ENCODE peak calls at places on chromosomes 11 and 22, in five cellular contexts. One of them, this sample, is unnamed.

GRCh38 chr11:91979775-91980174 is 244.8 kb upstream of the FAT3 start:
- DNase-seq in SK-N-SH: no peak
- DNase-seq in adrenal gland: no peak
- DNase-seq in RWPE1: no peak
- DNase-seq in hepatocyte: no peak
- DNase-seq in this sample: no peak

GRCh38 chr22:35552186-35552842 is 11.7 kb downstream of the RASD2 start:
- DNase-seq in SK-N-SH: peak
- DNase-seq in adrenal gland: no peak
- DNase-seq in RWPE1: peak
- DNase-seq in hepatocyte: peak
- DNase-seq in this sample: peak

GRCh38 chr22:43796567-43796966 is 15.5 kb downstream of the EFCAB6 start:
- DNase-seq in SK-N-SH: peak
- DNase-seq in adrenal gland: no peak
- DNase-seq in RWPE1: no peak
- DNase-seq in hepatocyte: peak
- DNase-seq in this sample: no peak

GRCh38 chr11:58787903-58788302 is 56.2 kb upstream of the GLYAT start:
- DNase-seq in SK-N-SH: no peak
- DNase-seq in adrenal gland: no peak
- DNase-seq in RWPE1: peak
- DNase-seq in hepatocyte: no peak
- DNase-seq in this sample: no peak

GRCh38 chr11:10288316-10288715 is 5.7 kb downstream of the SBF2 start:
- DNase-seq in SK-N-SH: no peak
- DNase-seq in adrenal gland: no peak
- DNase-seq in RWPE1: no peak
- DNase-seq in hepatocyte: no peak
- DNase-seq in this sample: no peak

GRCh38 chr11:19453893-19454292 is 213.1 kb upstream of the E2F8 start:
- DNase-seq in SK-N-SH: no peak
- DNase-seq in adrenal gland: peak
- DNase-seq in RWPE1: peak
- DNase-seq in hepatocyte: no peak
- DNase-seq in this sample: no peak

GRCh38 chr11:65891180-65892136 is 985 bp downstream of the CCDC85B start:
- DNase-seq in SK-N-SH: peak
- DNase-seq in adrenal gland: peak
- DNase-seq in RWPE1: no peak
- DNase-seq in hepatocyte: no peak
- DNase-seq in this sample: no peak

GRCh38 chr22:40479887-40480538 is 109.6 kb downstream of the SGSM3 start:
- DNase-seq in SK-N-SH: no peak
- DNase-seq in adrenal gland: no peak
- DNase-seq in RWPE1: no peak
- DNase-seq in hepatocyte: no peak
- DNase-seq in this sample: no peak

GRCh38 chr11:11250470-11250869 is 102.6 kb downstream of the CSNK2A3 start:
- DNase-seq in SK-N-SH: no peak
- DNase-seq in adrenal gland: no peak
- DNase-seq in RWPE1: no peak
- DNase-seq in hepatocyte: peak
- DNase-seq in this sample: no peak

GRCh38 chr22:49760630-49761571 is 66.8 kb downstream of the BRD1 start:
- DNase-seq in SK-N-SH: no peak
- DNase-seq in adrenal gland: no peak
- DNase-seq in RWPE1: no peak
- DNase-seq in hepatocyte: no peak
- DNase-seq in this sample: peak

GRCh38 chr11:3126901-3127691 is 38.0 kb downstream of the OSBPL5 start:
- DNase-seq in SK-N-SH: no peak
- DNase-seq in adrenal gland: no peak
- DNase-seq in RWPE1: no peak
- DNase-seq in hepatocyte: no peak
- DNase-seq in this sample: no peak

GRCh38 chr11:15258433-15259350 is 144.0 kb downstream of the INSC start:
- DNase-seq in SK-N-SH: no peak
- DNase-seq in adrenal gland: no peak
- DNase-seq in RWPE1: peak
- DNase-seq in hepatocyte: peak
- DNase-seq in this sample: no peak

GRCh38 chr22:30920407-30920806 is 48.2 kb downstream of the MORC2 start:
- DNase-seq in SK-N-SH: peak
- DNase-seq in adrenal gland: peak
- DNase-seq in RWPE1: peak
- DNase-seq in hepatocyte: peak
- DNase-seq in this sample: peak

GRCh38 chr22:24564376-24565058 is 8.7 kb downstream of the SNRPD3 start:
- DNase-seq in SK-N-SH: no peak
- DNase-seq in adrenal gland: no peak
- DNase-seq in RWPE1: no peak
- DNase-seq in hepatocyte: peak
- DNase-seq in this sample: no peak

GRCh38 chr11:111457731-111458368 is 54.3 kb downstream of the BTG4 start:
- DNase-seq in SK-N-SH: peak
- DNase-seq in adrenal gland: no peak
- DNase-seq in RWPE1: no peak
- DNase-seq in hepatocyte: no peak
- DNase-seq in this sample: no peak

GRCh38 chr11:27933992-27934829 is 173.7 kb downstream of the KIF18A start:
- DNase-seq in SK-N-SH: no peak
- DNase-seq in adrenal gland: no peak
- DNase-seq in RWPE1: peak
- DNase-seq in hepatocyte: peak
- DNase-seq in this sample: no peak

DNA sequence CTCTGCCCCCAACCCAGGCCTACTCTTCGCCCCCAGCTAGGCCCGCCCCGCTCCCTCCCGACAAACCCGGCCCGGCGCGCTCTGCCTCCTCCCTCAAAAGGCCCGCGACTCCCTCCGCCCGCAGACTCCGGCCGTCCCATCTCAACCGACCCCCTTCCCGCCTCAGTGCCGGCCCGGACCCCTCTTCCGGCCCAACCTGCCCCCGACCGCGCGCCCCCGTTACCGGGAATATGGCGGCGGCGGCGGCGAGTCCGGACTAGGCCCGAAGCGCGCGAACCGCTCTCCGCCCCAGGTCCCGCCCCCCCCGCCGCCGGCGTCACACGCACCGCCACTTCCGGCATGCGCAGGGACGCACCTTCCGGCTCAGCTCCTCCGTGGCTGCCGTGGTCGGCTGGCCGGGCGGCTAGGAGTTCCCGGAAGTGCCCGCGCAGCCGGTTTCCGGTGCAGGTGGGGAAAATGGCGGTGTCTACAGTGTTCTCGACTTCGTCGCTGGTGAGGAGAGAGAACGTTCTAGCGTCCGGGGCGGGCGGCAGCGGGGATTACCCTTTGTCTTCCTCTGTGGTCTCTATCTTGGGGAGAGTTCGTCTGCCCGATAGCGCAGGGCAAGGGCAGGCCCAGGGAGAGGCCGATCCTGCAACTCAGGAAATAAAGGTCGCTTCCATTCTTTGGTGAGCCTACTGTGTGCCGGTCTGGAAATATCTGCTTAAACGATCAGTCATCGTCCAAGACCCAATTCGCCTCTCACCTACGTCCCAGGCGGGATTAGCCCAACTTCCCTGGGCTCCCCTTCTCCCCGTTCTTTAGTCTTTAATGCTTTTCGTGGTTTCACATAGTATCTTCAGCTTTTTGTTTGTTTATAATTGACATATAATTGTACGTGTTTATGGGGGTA is at the start of the genes CPSF7 and SDHAF2:
- DNase-seq in SK-N-SH: peak
- DNase-seq in adrenal gland: peak
- DNase-seq in RWPE1: peak
- DNase-seq in hepatocyte: peak
- DNase-seq in this sample: peak
- TF ChIP-seq CTCF in SK-N-SH: no peak
- TF ChIP-seq CTCF in adrenal gland: no peak
- TF ChIP-seq CTCF in RWPE1: no peak
- TF ChIP-seq CTCF in hepatocyte: no peak
- TF ChIP-seq CTCF in this sample: no peak

GRCh38 chr11:17479284-17480214 is 2.9 kb upstream of the ABCC8 start:
- DNase-seq in SK-N-SH: peak
- DNase-seq in adrenal gland: no peak
- DNase-seq in RWPE1: peak
- DNase-seq in hepatocyte: peak
- DNase-seq in this sample: no peak
- H3K27ac ChIP-seq in SK-N-SH: no peak
- H3K27ac ChIP-seq in adrenal gland: no peak
- H3K27ac ChIP-seq in RWPE1: no peak
- H3K27ac ChIP-seq in hepatocyte: no peak
- H3K27ac ChIP-seq in this sample: no peak

DNA sequence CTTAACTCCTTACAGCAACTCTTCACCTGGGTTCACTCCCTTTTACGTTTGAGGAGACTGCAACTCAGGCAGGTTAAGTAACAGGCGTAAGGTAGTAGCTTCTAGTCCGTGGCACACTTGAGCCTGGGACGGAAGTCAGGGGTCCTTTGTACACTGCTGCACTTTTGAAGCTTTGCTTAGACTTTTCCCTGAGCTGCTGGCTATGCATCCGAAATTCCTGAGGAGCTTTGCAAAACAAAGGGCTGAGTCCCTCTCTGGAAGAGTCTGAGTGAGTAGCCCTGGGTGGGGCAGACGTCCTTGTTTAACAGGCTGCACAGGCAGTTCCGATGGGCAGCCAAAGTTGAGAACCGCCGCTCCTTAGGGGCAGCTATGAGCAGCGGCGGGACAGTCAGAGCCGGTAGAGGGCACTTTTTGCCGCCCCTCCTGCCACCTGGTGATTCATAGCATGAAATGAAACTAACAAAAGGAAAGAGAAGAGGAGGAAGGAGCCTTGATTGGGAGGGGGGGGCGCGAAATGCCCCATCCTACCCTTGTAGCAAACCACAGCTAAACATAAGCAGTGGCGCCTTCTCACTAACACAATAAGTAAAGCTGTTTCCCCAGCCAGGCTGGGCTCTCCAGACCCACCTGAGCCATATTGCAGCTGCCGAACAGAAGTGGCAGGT is 1.4 kb downstream of the TMEM109 start:
- DNase-seq in SK-N-SH: peak
- DNase-seq in adrenal gland: peak
- DNase-seq in RWPE1: peak
- DNase-seq in hepatocyte: peak
- DNase-seq in this sample: peak
- TF ChIP-seq CTCF in SK-N-SH: peak
- TF ChIP-seq CTCF in adrenal gland: no peak
- TF ChIP-seq CTCF in RWPE1: peak
- TF ChIP-seq CTCF in hepatocyte: peak
- TF ChIP-seq CTCF in this sample: peak

GRCh38 chr22:28950567-28951411 is 67.4 kb downstream of the ZNRF3 start:
- DNase-seq in SK-N-SH: no peak
- DNase-seq in adrenal gland: no peak
- DNase-seq in RWPE1: no peak
- DNase-seq in hepatocyte: no peak
- DNase-seq in this sample: no peak

GRCh38 chr22:28952857-28953256 is 69.5 kb downstream of the ZNRF3 start:
- DNase-seq in SK-N-SH: no peak
- DNase-seq in adrenal gland: no peak
- DNase-seq in RWPE1: no peak
- DNase-seq in hepatocyte: no peak
- DNase-seq in this sample: no peak

GRCh38 chr22:28951969-28952521 is 68.7 kb downstream of the ZNRF3 start:
- DNase-seq in SK-N-SH: no peak
- DNase-seq in adrenal gland: peak
- DNase-seq in RWPE1: no peak
- DNase-seq in hepatocyte: peak
- DNase-seq in this sample: no peak

GRCh38 chr22:28949788-28950187 is 66.4 kb downstream of the ZNRF3 start:
- DNase-seq in SK-N-SH: no peak
- DNase-seq in adrenal gland: no peak
- DNase-seq in RWPE1: no peak
- DNase-seq in hepatocyte: no peak
- DNase-seq in this sample: no peak

DNA sequence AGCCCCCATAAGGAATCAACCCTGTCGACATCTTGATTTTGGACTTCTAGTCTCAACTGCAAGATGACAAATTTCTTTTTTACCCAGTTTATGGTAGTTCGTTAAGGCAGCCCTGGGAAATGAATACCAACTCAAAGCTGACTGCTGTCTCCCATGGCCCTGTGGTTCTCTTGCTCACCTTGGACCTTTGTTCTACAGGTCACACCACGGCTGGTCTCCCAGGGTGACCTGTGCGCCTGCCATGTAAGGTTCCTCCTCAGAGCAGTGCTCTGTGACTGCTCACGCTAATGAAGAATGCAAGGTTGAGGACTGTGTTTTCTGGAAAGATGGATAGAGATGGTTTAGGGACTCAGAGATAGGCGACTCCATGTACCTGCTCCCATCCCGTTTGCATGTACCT is 68.2 kb downstream of the ZNRF3 start:
- DNase-seq in SK-N-SH: no peak
- DNase-seq in adrenal gland: no peak
- DNase-seq in RWPE1: no peak
- DNase-seq in hepatocyte: no peak
- DNase-seq in this sample: no peak
- H3K27ac ChIP-seq in SK-N-SH: no peak
- H3K27ac ChIP-seq in adrenal gland: no peak
- H3K27ac ChIP-seq in RWPE1: no peak
- H3K27ac ChIP-seq in hepatocyte: peak
- H3K27ac ChIP-seq in this sample: no peak

GRCh38 chr11:126440792-126441514 is 85.5 kb downstream of the ST3GAL4 start:
- DNase-seq in SK-N-SH: peak
- DNase-seq in adrenal gland: peak
- DNase-seq in RWPE1: peak
- DNase-seq in hepatocyte: peak
- DNase-seq in this sample: peak

GRCh38 chr11:126444072-126444471 is 88.6 kb downstream of the ST3GAL4 start:
- DNase-seq in SK-N-SH: no peak
- DNase-seq in adrenal gland: no peak
- DNase-seq in RWPE1: no peak
- DNase-seq in hepatocyte: no peak
- DNase-seq in this sample: no peak

GRCh38 chr11:126440276-126440675 is 84.8 kb downstream of the ST3GAL4 start:
- DNase-seq in SK-N-SH: no peak
- DNase-seq in adrenal gland: no peak
- DNase-seq in RWPE1: no peak
- DNase-seq in hepatocyte: no peak
- DNase-seq in this sample: no peak

GRCh38 chr11:126442523-126442922 is 87.0 kb downstream of the ST3GAL4 start:
- DNase-seq in SK-N-SH: peak
- DNase-seq in adrenal gland: no peak
- DNase-seq in RWPE1: no peak
- DNase-seq in hepatocyte: no peak
- DNase-seq in this sample: no peak

GRCh38 chr11:126443120-126443519 is 87.6 kb downstream of the ST3GAL4 start:
- DNase-seq in SK-N-SH: peak
- DNase-seq in adrenal gland: no peak
- DNase-seq in RWPE1: no peak
- DNase-seq in hepatocyte: no peak
- DNase-seq in this sample: no peak
- TF ChIP-seq CTCF in SK-N-SH: no peak
- TF ChIP-seq CTCF in adrenal gland: no peak
- TF ChIP-seq CTCF in RWPE1: no peak
- TF ChIP-seq CTCF in hepatocyte: no peak
- TF ChIP-seq CTCF in this sample: no peak

This sample was measured in CD8-positive, alpha-beta T cell.